ENCODE peak calls at places on chromosomes 2 and 18, in five cellular contexts. D is tibial nerve, P is foreskin keratinocyte, G is AG10803, U is natural killer cell. L is an unnamed sample.

GRCh38 chr2:160968183-160968582 is 192.0 kb upstream of the TANK start:
- DNase-seq in D (no peak), P (no peak), G (peak; percentile 34), U (no peak), L (no peak)

GRCh38 chr2:155389224-155389623 is 690.7 kb downstream of the KCNJ3 start:
- DNase-seq in D (no peak), P (no peak), G (no peak), U (no peak), L (no peak)

GRCh38 chr2:99662761-99663341 is 173.0 kb upstream of the REV1 start:
- DNase-seq in D (peak; percentile 45), P (no peak), G (peak; percentile 100), U (no peak), L (no peak)

GRCh38 chr18:4433762-4434161 is 21.3 kb downstream of the DLGAP1 start:
- DNase-seq in D (no peak), P (peak; percentile 1), G (no peak), U (no peak), L (no peak)

GRCh38 chr2:30714811-30715709 is 92.2 kb downstream of the CAPN13 start:
- DNase-seq in D (no peak), P (no peak), G (peak; percentile 15), U (no peak), L (no peak)

GRCh38 chr2:153519260-153519875 is 40.8 kb upstream of the RPRM start:
- DNase-seq in D (peak; percentile 32), P (peak; percentile 2), G (peak; percentile 47), U (no peak), L (peak; percentile 26)

GRCh38 chr2:133293544-133294270 is 274.6 kb downstream of the NCKAP5 start:
- DNase-seq in D (no peak), P (no peak), G (peak; percentile 31), U (no peak), L (no peak)

GRCh38 chr2:30417253-30417652 is 29.8 kb upstream of the LCLAT1 start:
- DNase-seq in D (peak; percentile 62), P (no peak), G (peak; percentile 65), U (no peak), L (no peak)

GRCh38 chr2:168217920-168218319 is 29.5 kb downstream of the STK39 start:
- DNase-seq in D (no peak), P (no peak), G (peak; percentile 34), U (no peak), L (no peak)

GRCh38 chr2:223586261-223586660 is 15.9 kb downstream of the SCG2 start:
- DNase-seq in D (no peak), P (no peak), G (peak; percentile 88), U (no peak), L (no peak)

GRCh38 chr2:197078535-197078934 is 152.0 kb upstream of the PGAP1 start:
- DNase-seq in D (no peak), P (no peak), G (no peak), U (no peak), L (no peak)
- TF ChIP-seq CTCF in D (peak; percentile 17), P (no peak), G (no peak), U (no peak), L (no peak)

GRCh38 chr18:61432590-61432989 is 99.4 kb downstream of the CDH20 start:
- DNase-seq in D (no peak), P (no peak), G (no peak), U (no peak), L (no peak)

DNA sequence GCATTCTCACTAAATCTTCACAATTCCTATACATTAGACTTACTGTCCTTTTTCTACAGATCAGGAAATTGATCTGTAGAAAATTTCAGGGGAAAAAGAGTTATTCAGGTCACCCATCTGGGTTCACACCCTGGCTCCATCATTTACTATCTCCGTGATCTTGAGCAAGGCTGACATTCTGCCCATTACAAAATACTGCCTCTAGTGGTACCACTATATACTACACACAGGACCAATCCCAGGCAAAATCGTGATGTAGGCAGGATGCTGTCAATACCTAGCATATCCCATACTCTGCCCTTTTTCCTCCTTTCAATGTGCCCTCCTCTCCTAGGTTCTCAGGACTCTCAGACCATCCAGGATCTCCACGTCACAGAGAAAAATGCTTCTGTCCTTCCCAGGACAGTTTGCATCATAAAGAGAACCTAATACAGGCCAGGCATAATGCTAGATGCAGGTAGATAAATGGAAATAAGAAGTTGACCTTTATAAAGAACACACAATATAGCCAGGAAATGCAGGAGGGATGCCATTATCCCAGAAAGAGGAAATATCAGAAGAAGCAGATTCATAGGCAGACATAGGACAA is 101.9 kb downstream of the CDH20 start:
- DNase-seq in D (no peak), P (no peak), G (peak; percentile 8), U (no peak), L (no peak)
- TF ChIP-seq CTCF in D (no peak), P (peak; percentile 58), G (peak; percentile 61), U (no peak), L (peak; percentile 66)

DNA sequence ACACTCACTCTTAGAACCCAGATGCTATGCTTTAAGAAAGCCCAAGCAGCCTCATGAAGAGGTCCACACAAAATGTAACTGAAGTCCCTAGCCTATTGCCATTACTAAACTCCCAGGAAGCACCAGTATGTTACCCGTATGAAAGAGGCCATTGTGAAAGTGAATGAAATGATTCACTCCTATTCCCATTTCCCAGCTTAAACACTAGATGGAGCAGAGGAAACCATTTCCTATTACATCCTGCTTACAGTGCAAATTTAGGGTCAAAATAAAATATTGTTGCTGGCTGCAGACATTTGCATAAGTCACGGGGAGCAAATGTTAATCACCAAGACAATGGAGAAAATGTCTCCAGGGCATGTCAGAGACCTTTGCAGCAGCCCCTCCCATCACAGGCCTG is 989.7 kb upstream of the CRIM1 start:
- DNase-seq in D (no peak), P (peak; percentile 4), G (no peak), U (no peak), L (no peak)
- TF ChIP-seq CTCF in D (no peak), P (peak; percentile 45), G (no peak), U (no peak), L (no peak)

GRCh38 chr2:120176526-120176925 is 46.7 kb downstream of the TMEM185B start:
- DNase-seq in D (no peak), P (no peak), G (no peak), U (no peak), L (no peak)
- TF ChIP-seq CTCF in D (no peak), P (no peak), G (no peak), U (no peak), L (no peak)

GRCh38 chr2:219497495-219498279 is 1.0 kb upstream of the GMPPA start:
- DNase-seq in D (peak; percentile 79), P (no peak), G (peak; percentile 84), U (peak; percentile 27), L (peak; percentile 42)

GRCh38 chr2:219494952-219495530 is 3.6 kb upstream of the GMPPA start:
- DNase-seq in D (no peak), P (no peak), G (no peak), U (no peak), L (no peak)

GRCh38 chr2:219496247-219496646 is 2.4 kb upstream of the GMPPA start:
- DNase-seq in D (no peak), P (no peak), G (no peak), U (no peak), L (no peak)

GRCh38 chr2:219496781-219497494 is 1.8 kb upstream of the GMPPA start:
- DNase-seq in D (no peak), P (no peak), G (no peak), U (no peak), L (no peak)

DNA sequence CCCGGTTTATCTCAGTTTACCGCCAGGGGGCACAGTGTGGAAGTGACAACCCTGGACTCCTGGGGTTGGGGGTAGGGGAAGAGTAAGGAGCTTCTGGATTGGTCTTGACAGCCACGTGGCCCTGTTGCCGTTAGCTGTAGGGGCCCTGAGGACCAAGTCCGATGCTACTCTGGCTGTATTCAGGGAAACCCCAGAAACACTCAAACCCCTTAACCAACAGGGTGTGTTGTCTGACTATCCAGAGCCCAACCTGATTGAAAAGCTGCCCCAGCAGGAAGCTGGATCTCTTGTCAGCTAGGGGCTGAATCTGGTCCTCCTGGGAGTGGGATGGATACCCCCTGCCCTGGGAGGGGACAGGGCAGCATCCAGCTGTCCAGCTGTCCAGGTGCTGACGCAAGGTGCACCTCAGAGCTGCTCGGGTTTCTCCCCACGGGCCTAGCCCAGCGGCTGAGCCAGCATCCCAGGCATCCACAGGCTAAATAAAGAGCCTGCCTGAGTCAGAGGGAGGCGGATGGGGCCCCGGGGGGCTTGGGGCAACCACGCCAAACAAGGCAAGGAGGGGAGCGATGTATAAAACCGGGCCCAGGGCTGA is 3.1 kb upstream of the GMPPA start:
- DNase-seq in D (no peak), P (no peak), G (peak; percentile 70), U (no peak), L (peak; percentile 55)
- TF ChIP-seq CTCF in D (peak; percentile 49), P (peak; percentile 70), G (peak; percentile 66), U (peak; percentile 16), L (peak; percentile 68)

GRCh38 chr18:6731197-6731596 is 1.7 kb downstream of the ARHGAP28 start:
- DNase-seq in D (no peak), P (no peak), G (peak; percentile 86), U (no peak), L (no peak)

GRCh38 chr18:6728318-6728717 is 1.2 kb upstream of the ARHGAP28 start:
- DNase-seq in D (no peak), P (no peak), G (no peak), U (no peak), L (no peak)

GRCh38 chr18:6732952-6733351 is 3.4 kb downstream of the ARHGAP28 start:
- DNase-seq in D (no peak), P (no peak), G (no peak), U (no peak), L (no peak)

GRCh38 chr18:6728809-6729246 is 688 bp upstream of the ARHGAP28 start:
- DNase-seq in D (no peak), P (no peak), G (no peak), U (no peak), L (no peak)

DNA sequence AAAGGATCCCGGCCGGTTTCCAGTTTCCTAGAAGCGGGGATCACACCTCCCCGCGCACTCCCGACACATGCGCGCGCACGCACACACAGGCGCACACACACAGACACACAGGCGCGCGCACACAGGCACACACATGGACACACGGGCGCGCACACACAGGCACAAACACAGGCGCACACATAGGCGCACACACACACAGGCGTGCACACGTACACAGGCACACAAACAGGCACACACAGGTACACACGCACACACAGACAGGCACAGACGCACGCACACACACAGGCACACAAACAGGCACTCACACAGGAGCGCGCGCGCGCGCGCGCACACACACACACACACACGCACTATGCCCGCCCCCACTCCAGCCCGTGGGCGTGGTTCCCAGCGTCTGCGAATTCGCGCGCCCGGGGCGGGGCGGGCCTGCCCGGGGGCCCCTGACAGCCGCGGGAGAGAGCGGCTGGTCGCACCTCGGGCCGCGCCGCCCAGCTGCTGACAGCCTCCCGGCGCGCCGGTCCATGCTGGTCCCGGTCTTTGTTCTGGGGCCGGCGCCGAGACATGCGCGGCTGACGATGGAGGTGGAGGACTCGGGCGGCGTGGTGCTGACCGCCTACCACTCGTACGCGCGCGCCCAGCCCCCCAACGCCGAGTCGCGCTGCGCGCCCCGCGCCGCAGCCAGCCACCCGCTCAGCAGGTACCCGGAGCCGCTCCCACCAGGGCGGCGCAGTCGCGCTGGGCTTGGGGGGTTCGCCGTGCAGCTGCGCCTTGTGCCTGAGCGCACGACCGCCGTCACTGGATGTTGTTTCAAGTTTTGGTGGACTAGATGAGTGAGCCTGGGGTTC is at the start of gene ARHGAP28:
- DNase-seq in D (peak; percentile 75), P (peak; percentile 62), G (peak; percentile 63), U (no peak), L (peak; percentile 84)
- TF ChIP-seq CTCF in D (peak; percentile 29), P (peak; percentile 51), G (no peak), U (no peak), L (peak; percentile 59)

GRCh38 chr18:77702686-77703085 is 453.0 kb downstream of the GALR1 start:
- DNase-seq in D (no peak), P (no peak), G (peak; percentile 1), U (no peak), L (no peak)
- TF ChIP-seq CTCF in D (peak; percentile 7), P (peak; percentile 25), G (no peak), U (no peak), L (peak; percentile 66)

L was measured in progenitor cell of endocrine pancreas.